ENCODE peak calls at places on chromosomes 13 and 19, in ten cellular contexts. One of them, this sample, is unnamed.

GRCh38 chr19:29812080-29812880 is 489 bp downstream of the CCNE1 start:
- DNase-seq in upper lobe of right lung: peak
- DNase-seq in ascending aorta: no peak
- DNase-seq in tibial nerve: no peak
- DNase-seq in colonic mucosa: peak
- DNase-seq in HL-60: no peak
- DNase-seq in CD4-positive, CD25-positive, alpha-beta regulatory T cell: no peak
- DNase-seq in SK-N-SH: peak
- DNase-seq in Peyer's patch: peak
- DNase-seq in A549: no peak
- DNase-seq in this sample: peak

GRCh38 chr19:5452594-5453565 is 2.3 kb upstream of the ZNRF4 start:
- DNase-seq in ascending aorta: no peak
- DNase-seq in tibial nerve: no peak
- DNase-seq in colonic mucosa: no peak
- DNase-seq in SK-N-SH: peak
- DNase-seq in upper lobe of right lung: no peak
- DNase-seq in CD4-positive, CD25-positive, alpha-beta regulatory T cell: no peak
- DNase-seq in HL-60: no peak
- DNase-seq in Peyer's patch: no peak
- DNase-seq in A549: peak
- DNase-seq in this sample: no peak

GRCh38 chr13:114124486-114124885 is 7.9 kb downstream of the RASA3 start:
- DNase-seq in A549: no peak
- DNase-seq in colonic mucosa: no peak
- DNase-seq in CD4-positive, CD25-positive, alpha-beta regulatory T cell: no peak
- DNase-seq in upper lobe of right lung: no peak
- DNase-seq in tibial nerve: no peak
- DNase-seq in SK-N-SH: no peak
- DNase-seq in Peyer's patch: no peak
- DNase-seq in HL-60: peak
- DNase-seq in ascending aorta: no peak
- DNase-seq in this sample: no peak

GRCh38 chr13:41500501-41500900 is 43.2 kb downstream of the RGCC start:
- DNase-seq in colonic mucosa: no peak
- DNase-seq in HL-60: no peak
- DNase-seq in A549: no peak
- DNase-seq in ascending aorta: no peak
- DNase-seq in upper lobe of right lung: no peak
- DNase-seq in CD4-positive, CD25-positive, alpha-beta regulatory T cell: peak
- DNase-seq in SK-N-SH: no peak
- DNase-seq in tibial nerve: no peak
- DNase-seq in Peyer's patch: peak
- DNase-seq in this sample: peak

GRCh38 chr13:79522583-79522982 is 41.6 kb downstream of the NDFIP2 start:
- DNase-seq in SK-N-SH: no peak
- DNase-seq in HL-60: peak
- DNase-seq in upper lobe of right lung: no peak
- DNase-seq in Peyer's patch: no peak
- DNase-seq in CD4-positive, CD25-positive, alpha-beta regulatory T cell: no peak
- DNase-seq in A549: no peak
- DNase-seq in colonic mucosa: no peak
- DNase-seq in ascending aorta: no peak
- DNase-seq in tibial nerve: no peak
- DNase-seq in this sample: no peak

GRCh38 chr19:18543814-18544475 is 572 bp upstream of the FKBP8 start:
- DNase-seq in tibial nerve: no peak
- DNase-seq in colonic mucosa: peak
- DNase-seq in HL-60: peak
- DNase-seq in CD4-positive, CD25-positive, alpha-beta regulatory T cell: peak
- DNase-seq in ascending aorta: peak
- DNase-seq in Peyer's patch: peak
- DNase-seq in SK-N-SH: no peak
- DNase-seq in upper lobe of right lung: peak
- DNase-seq in A549: peak
- DNase-seq in this sample: peak

GRCh38 chr13:79581870-79582315 is 100.9 kb downstream of the NDFIP2 start:
- DNase-seq in colonic mucosa: no peak
- DNase-seq in upper lobe of right lung: no peak
- DNase-seq in A549: no peak
- DNase-seq in SK-N-SH: no peak
- DNase-seq in tibial nerve: no peak
- DNase-seq in Peyer's patch: no peak
- DNase-seq in CD4-positive, CD25-positive, alpha-beta regulatory T cell: no peak
- DNase-seq in ascending aorta: no peak
- DNase-seq in HL-60: no peak
- DNase-seq in this sample: no peak

GRCh38 chr13:98216135-98216565 is 39.1 kb upstream of the RNF113B start:
- DNase-seq in CD4-positive, CD25-positive, alpha-beta regulatory T cell: no peak
- DNase-seq in ascending aorta: no peak
- DNase-seq in tibial nerve: no peak
- DNase-seq in colonic mucosa: no peak
- DNase-seq in Peyer's patch: no peak
- DNase-seq in SK-N-SH: peak
- DNase-seq in HL-60: no peak
- DNase-seq in upper lobe of right lung: no peak
- DNase-seq in A549: peak
- DNase-seq in this sample: no peak

GRCh38 chr13:52026246-52026626 is 1.7 kb downstream of the UTP14C start:
- DNase-seq in SK-N-SH: no peak
- DNase-seq in CD4-positive, CD25-positive, alpha-beta regulatory T cell: no peak
- DNase-seq in HL-60: no peak
- DNase-seq in A549: no peak
- DNase-seq in upper lobe of right lung: no peak
- DNase-seq in ascending aorta: no peak
- DNase-seq in Peyer's patch: no peak
- DNase-seq in colonic mucosa: no peak
- DNase-seq in tibial nerve: no peak
- DNase-seq in this sample: no peak
- H3K27ac ChIP-seq in SK-N-SH: no peak
- H3K27ac ChIP-seq in CD4-positive, CD25-positive, alpha-beta regulatory T cell: no peak
- H3K27ac ChIP-seq in HL-60: no peak
- H3K27ac ChIP-seq in A549: no peak
- H3K27ac ChIP-seq in upper lobe of right lung: no peak
- H3K27ac ChIP-seq in ascending aorta: no peak
- H3K27ac ChIP-seq in Peyer's patch: no peak
- H3K27ac ChIP-seq in colonic mucosa: no peak
- H3K27ac ChIP-seq in tibial nerve: no peak
- H3K27ac ChIP-seq in this sample: no peak

GRCh38 chr13:42991892-42992584 is at the start of gene EPSTI1:
- DNase-seq in colonic mucosa: peak
- DNase-seq in upper lobe of right lung: peak
- DNase-seq in A549: no peak
- DNase-seq in ascending aorta: no peak
- DNase-seq in CD4-positive, CD25-positive, alpha-beta regulatory T cell: peak
- DNase-seq in HL-60: peak
- DNase-seq in Peyer's patch: peak
- DNase-seq in tibial nerve: peak
- DNase-seq in SK-N-SH: no peak
- DNase-seq in this sample: peak

GRCh38 chr13:42990147-42990990 is 1.7 kb downstream of the EPSTI1 start:
- DNase-seq in A549: no peak
- DNase-seq in ascending aorta: no peak
- DNase-seq in colonic mucosa: no peak
- DNase-seq in tibial nerve: no peak
- DNase-seq in Peyer's patch: no peak
- DNase-seq in HL-60: no peak
- DNase-seq in SK-N-SH: peak
- DNase-seq in CD4-positive, CD25-positive, alpha-beta regulatory T cell: peak
- DNase-seq in upper lobe of right lung: no peak
- DNase-seq in this sample: no peak

GRCh38 chr13:42994878-42995277 is 2.8 kb upstream of the EPSTI1 start:
- DNase-seq in A549: no peak
- DNase-seq in Peyer's patch: no peak
- DNase-seq in colonic mucosa: no peak
- DNase-seq in tibial nerve: no peak
- DNase-seq in HL-60: no peak
- DNase-seq in upper lobe of right lung: no peak
- DNase-seq in SK-N-SH: no peak
- DNase-seq in ascending aorta: no peak
- DNase-seq in CD4-positive, CD25-positive, alpha-beta regulatory T cell: no peak
- DNase-seq in this sample: no peak

GRCh38 chr13:42992585-42993122 is 613 bp upstream of the EPSTI1 start:
- DNase-seq in SK-N-SH: no peak
- DNase-seq in HL-60: no peak
- DNase-seq in CD4-positive, CD25-positive, alpha-beta regulatory T cell: peak
- DNase-seq in colonic mucosa: no peak
- DNase-seq in upper lobe of right lung: no peak
- DNase-seq in Peyer's patch: no peak
- DNase-seq in tibial nerve: no peak
- DNase-seq in A549: no peak
- DNase-seq in ascending aorta: no peak
- DNase-seq in this sample: no peak

DNA sequence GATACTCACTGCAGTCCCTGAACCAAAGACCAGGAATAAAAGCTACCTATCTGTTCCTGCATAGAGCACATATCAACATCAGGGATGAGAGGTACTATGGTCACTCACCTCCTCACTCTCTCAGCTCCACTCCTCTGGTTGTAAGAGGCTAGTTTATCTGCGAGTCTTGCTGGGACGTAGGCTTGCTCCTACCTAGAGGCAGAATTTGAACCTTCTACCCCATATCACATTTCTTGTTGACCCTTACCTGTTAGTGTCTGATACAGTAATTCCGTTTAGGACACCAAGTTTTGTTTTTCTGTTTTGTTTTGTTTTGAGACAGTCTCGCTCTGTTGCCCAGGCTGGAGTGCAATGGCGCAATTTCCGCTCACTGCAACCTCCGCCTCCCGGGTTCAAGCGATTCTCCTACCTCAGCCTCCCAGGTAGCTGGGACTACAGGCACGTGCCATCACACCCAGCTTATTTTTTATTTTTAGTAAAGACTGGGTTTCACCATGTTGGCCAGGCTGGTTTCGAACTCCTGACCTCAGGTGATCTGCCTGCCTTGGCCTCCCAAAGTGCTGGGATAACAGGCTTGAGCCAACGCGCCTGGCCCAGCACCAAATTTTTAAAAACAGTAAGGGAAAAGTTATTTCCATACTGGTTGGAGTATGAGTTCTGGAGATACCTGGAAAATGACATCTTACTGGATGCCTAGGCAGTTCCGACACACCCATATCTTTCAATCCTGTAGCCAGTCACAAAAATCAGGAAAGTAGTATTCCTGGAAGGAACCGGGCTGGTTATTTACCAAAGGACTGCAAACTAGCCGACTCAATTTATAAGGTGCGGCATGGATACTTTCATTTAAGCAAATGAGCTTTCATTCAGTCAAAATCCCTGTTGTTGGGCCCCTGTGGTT is 800 bp downstream of the EPSTI1 start:
- DNase-seq in colonic mucosa: peak
- DNase-seq in HL-60: no peak
- DNase-seq in CD4-positive, CD25-positive, alpha-beta regulatory T cell: peak
- DNase-seq in upper lobe of right lung: no peak
- DNase-seq in tibial nerve: no peak
- DNase-seq in Peyer's patch: no peak
- DNase-seq in ascending aorta: no peak
- DNase-seq in SK-N-SH: no peak
- DNase-seq in A549: no peak
- DNase-seq in this sample: no peak
- H3K4me3 ChIP-seq in colonic mucosa: peak
- H3K4me3 ChIP-seq in HL-60: peak
- H3K4me3 ChIP-seq in CD4-positive, CD25-positive, alpha-beta regulatory T cell: peak
- H3K4me3 ChIP-seq in upper lobe of right lung: peak
- H3K4me3 ChIP-seq in tibial nerve: peak
- H3K4me3 ChIP-seq in Peyer's patch: peak
- H3K4me3 ChIP-seq in ascending aorta: peak
- H3K4me3 ChIP-seq in SK-N-SH: no peak
- H3K4me3 ChIP-seq in A549: peak
- H3K4me3 ChIP-seq in this sample: peak

GRCh38 chr19:10644351-10645007 is 9.7 kb upstream of the ILF3 start:
- DNase-seq in ascending aorta: peak
- DNase-seq in upper lobe of right lung: peak
- DNase-seq in colonic mucosa: peak
- DNase-seq in HL-60: peak
- DNase-seq in tibial nerve: peak
- DNase-seq in Peyer's patch: peak
- DNase-seq in A549: peak
- DNase-seq in CD4-positive, CD25-positive, alpha-beta regulatory T cell: peak
- DNase-seq in SK-N-SH: peak
- DNase-seq in this sample: peak

GRCh38 chr19:10643166-10643967 is 10.8 kb upstream of the ILF3 start:
- DNase-seq in Peyer's patch: no peak
- DNase-seq in HL-60: no peak
- DNase-seq in colonic mucosa: no peak
- DNase-seq in upper lobe of right lung: no peak
- DNase-seq in SK-N-SH: peak
- DNase-seq in CD4-positive, CD25-positive, alpha-beta regulatory T cell: no peak
- DNase-seq in tibial nerve: no peak
- DNase-seq in A549: no peak
- DNase-seq in ascending aorta: no peak
- DNase-seq in this sample: no peak

GRCh38 chr19:10642473-10642872 is 11.7 kb upstream of the ILF3 start:
- DNase-seq in Peyer's patch: no peak
- DNase-seq in CD4-positive, CD25-positive, alpha-beta regulatory T cell: no peak
- DNase-seq in HL-60: no peak
- DNase-seq in colonic mucosa: no peak
- DNase-seq in A549: no peak
- DNase-seq in upper lobe of right lung: no peak
- DNase-seq in tibial nerve: no peak
- DNase-seq in SK-N-SH: peak
- DNase-seq in ascending aorta: no peak
- DNase-seq in this sample: no peak

GRCh38 chr19:10641248-10641647 is 12.9 kb upstream of the ILF3 start:
- DNase-seq in ascending aorta: no peak
- DNase-seq in Peyer's patch: no peak
- DNase-seq in colonic mucosa: no peak
- DNase-seq in HL-60: no peak
- DNase-seq in upper lobe of right lung: no peak
- DNase-seq in SK-N-SH: no peak
- DNase-seq in tibial nerve: no peak
- DNase-seq in A549: no peak
- DNase-seq in CD4-positive, CD25-positive, alpha-beta regulatory T cell: no peak
- DNase-seq in this sample: no peak

DNA sequence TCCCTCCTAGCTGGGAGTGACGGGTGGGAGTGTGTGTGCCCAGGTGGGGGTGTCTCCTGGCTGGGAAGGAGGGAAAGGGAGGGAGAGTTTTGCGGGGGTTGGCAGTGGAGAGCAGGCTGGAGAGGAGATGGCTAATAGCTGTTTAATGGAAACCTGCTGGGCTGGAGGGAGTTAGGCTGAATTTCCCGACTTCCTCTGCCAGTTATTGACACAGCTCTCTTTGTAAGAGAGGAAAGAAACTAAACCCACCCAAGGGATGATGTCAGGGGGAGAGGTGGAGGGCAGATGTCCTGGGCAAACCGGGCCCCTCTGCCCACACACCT is 10.2 kb upstream of the ILF3 start:
- DNase-seq in SK-N-SH: peak
- DNase-seq in HL-60: no peak
- DNase-seq in upper lobe of right lung: no peak
- DNase-seq in CD4-positive, CD25-positive, alpha-beta regulatory T cell: no peak
- DNase-seq in tibial nerve: no peak
- DNase-seq in A549: no peak
- DNase-seq in Peyer's patch: no peak
- DNase-seq in colonic mucosa: no peak
- DNase-seq in ascending aorta: no peak
- DNase-seq in this sample: no peak
- H3K27ac ChIP-seq in SK-N-SH: peak
- H3K27ac ChIP-seq in HL-60: no peak
- H3K27ac ChIP-seq in upper lobe of right lung: peak
- H3K27ac ChIP-seq in CD4-positive, CD25-positive, alpha-beta regulatory T cell: peak
- H3K27ac ChIP-seq in tibial nerve: peak
- H3K27ac ChIP-seq in A549: no peak
- H3K27ac ChIP-seq in Peyer's patch: peak
- H3K27ac ChIP-seq in colonic mucosa: no peak
- H3K27ac ChIP-seq in ascending aorta: peak
- H3K27ac ChIP-seq in this sample: peak

GRCh38 chr19:56117889-56118288 is 3.2 kb downstream of the ZNF787 start:
- DNase-seq in HL-60: no peak
- DNase-seq in ascending aorta: no peak
- DNase-seq in tibial nerve: no peak
- DNase-seq in CD4-positive, CD25-positive, alpha-beta regulatory T cell: no peak
- DNase-seq in A549: no peak
- DNase-seq in upper lobe of right lung: no peak
- DNase-seq in SK-N-SH: no peak
- DNase-seq in Peyer's patch: no peak
- DNase-seq in colonic mucosa: no peak
- DNase-seq in this sample: no peak

GRCh38 chr19:56120002-56120370 is 1.1 kb downstream of the ZNF787 start:
- DNase-seq in Peyer's patch: no peak
- DNase-seq in colonic mucosa: no peak
- DNase-seq in tibial nerve: no peak
- DNase-seq in SK-N-SH: no peak
- DNase-seq in A549: no peak
- DNase-seq in ascending aorta: no peak
- DNase-seq in HL-60: no peak
- DNase-seq in upper lobe of right lung: no peak
- DNase-seq in CD4-positive, CD25-positive, alpha-beta regulatory T cell: no peak
- DNase-seq in this sample: no peak

GRCh38 chr19:56117376-56117884 is 3.7 kb downstream of the ZNF787 start:
- DNase-seq in CD4-positive, CD25-positive, alpha-beta regulatory T cell: no peak
- DNase-seq in colonic mucosa: no peak
- DNase-seq in upper lobe of right lung: no peak
- DNase-seq in SK-N-SH: no peak
- DNase-seq in tibial nerve: no peak
- DNase-seq in ascending aorta: no peak
- DNase-seq in HL-60: no peak
- DNase-seq in Peyer's patch: no peak
- DNase-seq in A549: no peak
- DNase-seq in this sample: peak

GRCh38 chr19:56119585-56119978 is 1.5 kb downstream of the ZNF787 start:
- DNase-seq in ascending aorta: no peak
- DNase-seq in upper lobe of right lung: peak
- DNase-seq in tibial nerve: no peak
- DNase-seq in colonic mucosa: peak
- DNase-seq in Peyer's patch: peak
- DNase-seq in HL-60: peak
- DNase-seq in A549: no peak
- DNase-seq in SK-N-SH: peak
- DNase-seq in CD4-positive, CD25-positive, alpha-beta regulatory T cell: no peak
- DNase-seq in this sample: peak

DNA sequence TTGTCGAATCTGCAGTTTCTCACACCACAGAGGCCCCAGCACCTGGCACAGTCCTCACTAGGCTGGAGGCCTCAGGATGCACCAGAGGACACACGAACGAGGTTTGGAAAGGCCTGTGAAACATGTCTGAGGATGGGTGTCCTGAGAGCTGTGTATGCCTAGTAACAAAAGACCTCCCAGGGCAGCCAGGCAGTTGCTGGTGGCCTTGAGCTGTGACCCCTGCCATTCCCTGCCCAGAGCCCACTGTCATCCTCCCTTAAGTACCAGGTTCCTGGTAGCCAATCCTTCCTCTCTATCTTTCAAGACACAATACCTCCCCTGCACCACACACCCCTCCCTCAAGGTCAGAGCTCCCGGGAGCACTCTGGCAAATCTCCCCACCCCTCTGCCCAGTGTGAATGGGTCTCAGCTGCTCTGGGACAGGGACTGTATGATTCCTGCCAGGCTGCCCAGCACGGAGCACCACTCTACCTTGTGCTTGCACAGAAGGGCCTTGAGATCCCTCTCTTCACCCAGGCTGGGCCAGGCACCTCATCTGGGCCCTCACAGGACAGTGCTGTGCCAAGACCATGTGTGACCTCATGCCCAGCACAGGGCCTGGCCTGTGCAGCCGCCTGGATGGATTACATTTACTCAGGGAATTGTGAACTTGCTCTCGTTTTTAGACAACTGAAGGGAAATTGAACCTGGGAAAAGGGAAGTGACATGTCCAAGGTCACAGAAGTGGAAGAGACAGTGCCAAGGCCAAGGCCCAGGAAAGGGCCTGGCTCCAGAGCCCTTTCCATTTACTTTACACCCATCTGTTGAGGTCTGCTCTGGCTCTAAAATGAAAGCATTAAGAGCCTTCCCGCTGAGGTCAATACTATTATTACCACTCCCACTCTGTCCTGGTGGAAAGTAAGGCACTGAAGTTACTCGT is 2.2 kb downstream of the ZNF787 start:
- DNase-seq in A549: no peak
- DNase-seq in upper lobe of right lung: no peak
- DNase-seq in colonic mucosa: no peak
- DNase-seq in tibial nerve: no peak
- DNase-seq in HL-60: no peak
- DNase-seq in SK-N-SH: no peak
- DNase-seq in Peyer's patch: no peak
- DNase-seq in CD4-positive, CD25-positive, alpha-beta regulatory T cell: no peak
- DNase-seq in ascending aorta: no peak
- DNase-seq in this sample: no peak
- H3K4me3 ChIP-seq in A549: peak
- H3K4me3 ChIP-seq in upper lobe of right lung: peak
- H3K4me3 ChIP-seq in colonic mucosa: peak
- H3K4me3 ChIP-seq in tibial nerve: no peak
- H3K4me3 ChIP-seq in HL-60: peak
- H3K4me3 ChIP-seq in SK-N-SH: peak
- H3K4me3 ChIP-seq in Peyer's patch: no peak
- H3K4me3 ChIP-seq in CD4-positive, CD25-positive, alpha-beta regulatory T cell: no peak
- H3K4me3 ChIP-seq in ascending aorta: peak
- H3K4me3 ChIP-seq in this sample: peak

This sample was measured in transverse colon.